ENCODE peak calls at places on chromosomes 6 and 20, in four cellular contexts. E is epithelial cell of esophagus, D is AG04449, R is foreskin fibroblast. B is an unnamed sample.

GRCh38 chr20:63287697-63288580 is 5.0 kb upstream of the COL20A1 start:
- DNase-seq in E (no peak), D (no peak), R (no peak), B (no peak)

GRCh38 chr20:53708129-53708968 is 114.7 kb upstream of the ZNF217 start:
- DNase-seq in E (no peak), D (no peak), R (peak; percentile 68), B (peak; percentile 61)

GRCh38 chr6:111263837-111264236 is 176.5 kb downstream of the SLC16A10 start:
- DNase-seq in E (peak; percentile 67), D (peak; percentile 45), R (peak; percentile 73), B (no peak)

GRCh38 chr20:33578510-33578909 is 83.6 kb upstream of the C20orf144 start:
- DNase-seq in E (no peak), D (no peak), R (peak; percentile 88), B (no peak)

GRCh38 chr20:58891686-58892125 is 39.2 kb downstream of the GNAS start:
- DNase-seq in E (peak; percentile 47), D (no peak), R (no peak), B (no peak)

GRCh38 chr6:119284861-119285521 is 64.6 kb downstream of the MAN1A1 start:
- DNase-seq in E (peak; percentile 22), D (no peak), R (no peak), B (no peak)

GRCh38 chr6:86581833-86582232 is 355.5 kb upstream of the HTR1E start:
- DNase-seq in E (peak; percentile 86), D (no peak), R (no peak), B (no peak)

GRCh38 chr20:47055699-47056369 is 161.2 kb downstream of the EYA2 start:
- DNase-seq in E (no peak), D (no peak), R (peak; percentile 56), B (no peak)

GRCh38 chr6:153553627-153554026 is 422.5 kb upstream of the RGS17 start:
- DNase-seq in E (peak; percentile 52), D (no peak), R (no peak), B (no peak)

GRCh38 chr6:15252205-15252604 is 6.3 kb downstream of the JARID2 start:
- DNase-seq in E (no peak), D (no peak), R (no peak), B (no peak)

GRCh38 chr20:7710440-7710839 is 229.8 kb downstream of the HAO1 start:
- DNase-seq in E (peak; percentile 18), D (no peak), R (no peak), B (no peak)

GRCh38 chr6:166618866-166619761 is 7.9 kb downstream of the RPS6KA2 start:
- DNase-seq in E (no peak), D (peak; percentile 67), R (no peak), B (no peak)

GRCh38 chr6:121809211-121809610 is 373.8 kb downstream of the GJA1 start:
- DNase-seq in E (no peak), D (no peak), R (no peak), B (no peak)

GRCh38 chr6:106473807-106474206 is 113.3 kb downstream of the CRYBG1 start:
- DNase-seq in E (peak; percentile 90), D (peak; percentile 38), R (peak; percentile 41), B (no peak)

GRCh38 chr20:57013221-57013620 is 253.2 kb downstream of the BMP7 start:
- DNase-seq in E (no peak), D (no peak), R (no peak), B (no peak)

DNA sequence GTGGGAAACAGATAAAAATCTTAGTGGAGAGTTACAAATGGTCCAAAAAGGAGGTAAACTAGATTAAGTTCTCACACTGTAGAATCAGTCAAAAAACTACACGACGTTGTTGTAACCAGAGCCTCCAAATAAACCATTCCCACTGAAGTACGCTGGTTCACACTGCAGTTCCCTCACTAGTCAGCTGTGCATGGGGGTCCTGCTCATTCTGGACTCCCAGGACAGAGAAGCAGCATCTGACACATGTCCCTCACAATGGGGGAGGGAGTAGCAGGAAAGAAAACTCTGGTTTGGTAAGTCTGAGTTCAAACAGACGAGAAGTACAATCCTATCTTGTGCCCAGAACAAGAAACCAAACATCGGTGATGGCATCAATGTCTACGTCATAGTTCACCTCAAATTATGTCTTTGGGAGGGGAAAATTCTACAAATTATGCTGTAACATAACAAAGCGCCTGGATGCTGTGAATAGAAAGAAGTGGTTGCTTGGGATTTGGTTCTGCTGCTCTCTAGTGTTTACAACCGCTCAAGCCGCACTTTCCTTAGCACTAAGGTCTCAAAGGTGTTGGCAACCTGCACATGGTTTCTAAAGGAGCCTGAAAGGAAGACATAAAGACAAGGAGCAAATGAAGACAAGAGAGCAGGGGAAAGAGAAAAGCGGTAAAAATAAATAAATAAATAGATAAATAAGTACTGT is 208.0 kb downstream of the GMDS start:
- DNase-seq in E (peak; percentile 48), D (no peak), R (no peak), B (no peak)
- TF ChIP-seq CTCF in E (peak; percentile 45), D (no peak), R (no peak), B (no peak)

DNA sequence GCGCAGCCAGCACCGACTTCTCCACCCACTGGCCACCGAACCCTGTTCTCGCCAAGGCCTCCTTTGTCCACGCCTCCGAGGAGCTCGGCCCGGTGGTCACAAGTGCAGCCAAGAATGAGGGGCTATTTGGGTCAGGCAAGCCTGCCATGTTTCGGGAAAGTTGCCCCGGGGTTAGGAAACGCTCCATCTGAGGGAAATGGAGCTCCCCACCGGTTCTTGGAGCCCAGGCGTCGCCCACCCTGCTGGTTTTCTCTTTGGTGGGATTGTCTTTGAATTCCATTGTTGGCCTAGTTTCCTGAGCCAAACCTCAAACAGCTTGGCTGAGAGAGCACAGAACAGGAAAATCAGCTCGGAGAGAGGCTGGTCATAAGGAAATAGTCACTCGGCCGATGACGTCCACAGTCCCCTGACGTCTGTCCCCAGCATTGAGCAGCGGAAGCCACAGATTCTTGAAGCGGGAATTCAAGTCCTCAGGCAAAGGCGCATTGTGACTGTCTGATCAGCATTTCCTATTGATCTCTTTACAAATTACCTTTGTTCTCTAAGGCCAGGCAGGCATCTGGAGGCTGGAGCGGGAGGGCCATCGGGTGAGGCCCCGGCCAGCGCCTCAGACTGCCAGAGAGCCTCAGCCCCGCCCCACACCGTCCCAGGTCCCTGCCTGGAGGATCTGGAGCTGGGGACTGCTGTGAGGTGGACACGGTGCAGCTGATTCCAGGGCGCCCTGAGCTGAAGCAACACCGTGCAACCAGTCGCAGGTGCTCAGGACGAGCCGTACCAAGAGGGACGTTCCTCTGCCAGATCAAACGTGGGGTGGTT is 138.6 kb downstream of the DLL1 start:
- DNase-seq in E (peak; percentile 57), D (no peak), R (no peak), B (no peak)
- H3K4me3 ChIP-seq in E (no peak overlapping the region), D (no peak overlapping the region), R (no peak overlapping the region), B (no peak overlapping the region)

GRCh38 chr20:41185013-41185757 is 47.8 kb downstream of the PLCG1 start:
- DNase-seq in E (no peak), D (no peak), R (no peak), B (no peak)
- TF ChIP-seq CTCF in E (no peak), D (no peak), R (no peak), B (no peak)

GRCh38 chr20:44810061-44810390 is 320 bp downstream of the RIMS4 start:
- DNase-seq in E (no peak), D (no peak), R (no peak), B (no peak)
- H3K4me3 ChIP-seq in E (no peak overlapping the region), D (no peak overlapping the region), R (no peak overlapping the region), B (no peak overlapping the region)

DNA sequence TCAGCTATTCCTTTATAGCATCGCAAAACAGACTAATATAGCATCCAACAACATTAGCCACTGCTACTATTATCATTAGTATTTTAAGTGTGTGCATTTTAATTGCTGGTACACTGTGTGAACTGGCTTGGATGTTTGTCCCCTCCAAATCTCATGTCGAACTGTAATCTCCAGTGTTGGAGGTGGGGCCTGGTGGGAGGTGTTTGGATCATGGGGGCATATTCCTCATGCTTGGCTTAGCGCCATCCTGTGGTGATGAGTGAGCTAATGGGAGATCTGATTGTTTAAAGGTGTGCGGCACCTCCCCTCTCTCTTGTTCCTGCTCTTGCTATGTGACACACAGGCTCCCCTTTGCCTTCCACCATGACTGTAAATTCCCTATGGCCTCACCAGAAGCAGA is 12.4 kb upstream of the OSER1 start:
- DNase-seq in E (no peak), D (no peak), R (no peak), B (no peak)
- TF ChIP-seq CTCF in E (no peak), D (no peak), R (no peak), B (no peak)

GRCh38 chr20:49889245-49889942 is 25.9 kb downstream of the SPATA2 start:
- DNase-seq in E (no peak), D (no peak), R (no peak), B (no peak)
- H3K4me3 ChIP-seq in E (no peak overlapping the region), D (no peak overlapping the region), R (no peak overlapping the region), B (no peak overlapping the region)

DNA sequence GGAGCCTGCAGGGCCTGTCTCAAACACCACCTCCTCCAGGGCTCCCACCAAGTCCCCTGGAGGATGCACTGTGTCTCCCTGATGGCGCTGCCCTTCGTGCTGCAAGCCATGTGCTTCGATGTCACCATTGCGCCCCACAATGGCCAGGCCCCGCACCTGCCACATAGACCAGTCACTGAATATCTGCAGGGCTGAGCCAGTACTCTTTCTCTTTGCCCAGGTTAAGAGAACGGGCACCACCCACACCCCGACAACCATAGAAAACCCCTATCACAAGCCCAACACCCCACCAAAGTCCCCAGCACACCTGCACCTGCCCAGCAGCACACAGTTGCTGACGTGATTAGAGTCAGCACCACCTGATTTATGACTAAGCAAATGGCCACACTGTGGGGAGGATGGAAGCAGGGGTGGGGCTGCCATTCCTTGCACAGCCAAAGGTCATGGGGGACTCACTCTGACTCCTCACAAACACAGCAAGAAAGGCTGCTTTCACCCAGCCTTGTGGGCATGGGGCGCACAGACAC is 104.3 kb downstream of the SLC23A2 start:
- DNase-seq in E (peak; percentile 27), D (no peak), R (no peak), B (no peak)
- TF ChIP-seq CTCF in E (no peak), D (no peak), R (no peak), B (peak; percentile 45)

DNA sequence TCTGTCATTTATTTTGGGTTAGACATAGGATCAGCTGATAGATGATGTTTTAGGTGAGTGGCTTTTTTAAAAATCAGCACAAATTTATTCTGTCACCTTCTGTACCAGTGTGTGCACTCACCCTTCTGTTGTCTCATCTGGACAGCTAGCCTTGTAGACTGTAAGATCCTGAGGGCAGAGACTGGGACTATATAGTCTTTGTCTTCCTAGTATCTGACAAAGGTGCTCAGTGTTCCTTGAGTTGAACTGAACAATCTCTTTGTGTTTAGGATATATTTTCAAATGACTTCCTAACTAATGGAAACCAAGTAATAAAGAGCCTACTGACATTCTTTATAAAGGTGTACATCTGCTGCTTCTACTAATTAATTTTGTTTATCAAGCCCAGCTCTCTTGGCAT is 3.0 kb downstream of the DCBLD1 start:
- DNase-seq in E (no peak), D (no peak), R (no peak), B (no peak)
- H3K4me3 ChIP-seq in E (no peak overlapping the region), D (no peak overlapping the region), R (peak overlapping the region; percentile 94), B (no peak overlapping the region)

B was measured in GM12864.